ENCODE peak calls at places on chromosome 16, in six cellular contexts. One of them, this sample, is unnamed. For H3K4me1, the result is how much of the 10 kb centered on the place peaks cover.

GRCh38 chr16:58402796-58403195 is 10.5 kb downstream of the GINS3 start:
- DNase-seq in ascending aorta: no peak
- DNase-seq in MM.1S: no peak
- DNase-seq in mesenchymal stem cell: no peak
- DNase-seq in colonic mucosa: no peak
- DNase-seq in GM23248: no peak
- DNase-seq in this sample: no peak

GRCh38 chr16:15041260-15042011 is 14.4 kb downstream of the NTAN1 start:
- DNase-seq in ascending aorta: peak
- DNase-seq in MM.1S: no peak
- DNase-seq in mesenchymal stem cell: no peak
- DNase-seq in colonic mucosa: peak
- DNase-seq in GM23248: peak
- DNase-seq in this sample: no peak

GRCh38 chr16:49350265-49351103 is 23.1 kb upstream of the C16orf78 start:
- DNase-seq in ascending aorta: peak
- DNase-seq in MM.1S: peak
- DNase-seq in mesenchymal stem cell: peak
- DNase-seq in colonic mucosa: peak
- DNase-seq in GM23248: peak
- DNase-seq in this sample: no peak

GRCh38 chr16:62891-63290 is 9.3 kb downstream of the SNRNP25 start:
- DNase-seq in ascending aorta: no peak
- DNase-seq in MM.1S: no peak
- DNase-seq in mesenchymal stem cell: no peak
- DNase-seq in colonic mucosa: no peak
- DNase-seq in GM23248: no peak
- DNase-seq in this sample: no peak

GRCh38 chr16:67279296-67280089 is at the start of gene PLEKHG4:
- DNase-seq in ascending aorta: peak
- DNase-seq in MM.1S: peak
- DNase-seq in mesenchymal stem cell: peak
- DNase-seq in colonic mucosa: peak
- DNase-seq in GM23248: peak
- DNase-seq in this sample: no peak

GRCh38 chr16:28951410-28951943 is 740 bp downstream of the NFATC2IP start:
- DNase-seq in ascending aorta: peak
- DNase-seq in MM.1S: peak
- DNase-seq in mesenchymal stem cell: no peak
- DNase-seq in colonic mucosa: peak
- DNase-seq in GM23248: peak
- DNase-seq in this sample: no peak

GRCh38 chr16:69123894-69124293 is 8.5 kb downstream of the CHTF8 start:
- DNase-seq in ascending aorta: no peak
- DNase-seq in MM.1S: peak
- DNase-seq in mesenchymal stem cell: peak
- DNase-seq in colonic mucosa: peak
- DNase-seq in GM23248: peak
- DNase-seq in this sample: no peak

GRCh38 chr16:10465821-10466220 is 80.0 kb downstream of the ATF7IP2 start:
- DNase-seq in ascending aorta: no peak
- DNase-seq in MM.1S: no peak
- DNase-seq in mesenchymal stem cell: no peak
- DNase-seq in colonic mucosa: no peak
- DNase-seq in GM23248: peak
- DNase-seq in this sample: no peak

GRCh38 chr16:72836985-72837384 is 210.9 kb downstream of the ZFHX3 start:
- DNase-seq in ascending aorta: no peak
- DNase-seq in MM.1S: no peak
- DNase-seq in mesenchymal stem cell: no peak
- DNase-seq in colonic mucosa: no peak
- DNase-seq in GM23248: no peak
- DNase-seq in this sample: no peak

GRCh38 chr16:19114359-19115147 is 789 bp downstream of the ITPRIPL2 start:
- DNase-seq in ascending aorta: peak
- DNase-seq in MM.1S: no peak
- DNase-seq in mesenchymal stem cell: peak
- DNase-seq in colonic mucosa: peak
- DNase-seq in GM23248: peak
- DNase-seq in this sample: no peak

GRCh38 chr16:31253642-31254045 is 6.1 kb upstream of the ITGAM start:
- DNase-seq in ascending aorta: peak
- DNase-seq in MM.1S: no peak
- DNase-seq in mesenchymal stem cell: no peak
- DNase-seq in colonic mucosa: no peak
- DNase-seq in GM23248: no peak
- DNase-seq in this sample: no peak

GRCh38 chr16:67188798-67189197 is 1.1 kb downstream of the EXOC3L1 start:
- DNase-seq in ascending aorta: no peak
- DNase-seq in MM.1S: no peak
- DNase-seq in mesenchymal stem cell: no peak
- DNase-seq in colonic mucosa: no peak
- DNase-seq in GM23248: no peak
- DNase-seq in this sample: no peak

GRCh38 chr16:86026916-86027315 is 128.0 kb downstream of the IRF8 start:
- DNase-seq in ascending aorta: no peak
- DNase-seq in MM.1S: no peak
- DNase-seq in mesenchymal stem cell: no peak
- DNase-seq in colonic mucosa: no peak
- DNase-seq in GM23248: no peak
- DNase-seq in this sample: no peak
- H3K4me1 ChIP-seq in ascending aorta: under half
- H3K4me1 ChIP-seq in MM.1S: under half
- H3K4me1 ChIP-seq in mesenchymal stem cell: under half
- H3K4me1 ChIP-seq in colonic mucosa: under half
- H3K4me1 ChIP-seq in GM23248: under half
- H3K4me1 ChIP-seq in this sample: under half

GRCh38 chr16:84357191-84357651 is 11.1 kb upstream of the ATP2C2 start:
- DNase-seq in ascending aorta: no peak
- DNase-seq in MM.1S: no peak
- DNase-seq in mesenchymal stem cell: no peak
- DNase-seq in colonic mucosa: no peak
- DNase-seq in GM23248: peak
- DNase-seq in this sample: no peak
- H3K27ac ChIP-seq in ascending aorta: no peak
- H3K27ac ChIP-seq in MM.1S: no peak
- H3K27ac ChIP-seq in mesenchymal stem cell: no peak
- H3K27ac ChIP-seq in colonic mucosa: peak
- H3K27ac ChIP-seq in GM23248: no peak
- H3K27ac ChIP-seq in this sample: no peak

GRCh38 chr16:53440125-53440524 is 5.9 kb downstream of the RBL2 start:
- DNase-seq in ascending aorta: no peak
- DNase-seq in MM.1S: no peak
- DNase-seq in mesenchymal stem cell: no peak
- DNase-seq in colonic mucosa: no peak
- DNase-seq in GM23248: no peak
- DNase-seq in this sample: no peak
- H3K4me1 ChIP-seq in ascending aorta: under half
- H3K4me1 ChIP-seq in MM.1S: under half
- H3K4me1 ChIP-seq in mesenchymal stem cell: under half
- H3K4me1 ChIP-seq in colonic mucosa: under half
- H3K4me1 ChIP-seq in GM23248: under half
- H3K4me1 ChIP-seq in this sample: under half

GRCh38 chr16:6047325-6047724 is 949.7 kb upstream of the EEF2KMT start:
- DNase-seq in ascending aorta: no peak
- DNase-seq in MM.1S: no peak
- DNase-seq in mesenchymal stem cell: no peak
- DNase-seq in colonic mucosa: no peak
- DNase-seq in GM23248: no peak
- DNase-seq in this sample: no peak
- H3K27ac ChIP-seq in ascending aorta: no peak
- H3K27ac ChIP-seq in MM.1S: no peak
- H3K27ac ChIP-seq in mesenchymal stem cell: no peak
- H3K27ac ChIP-seq in colonic mucosa: no peak
- H3K27ac ChIP-seq in GM23248: no peak
- H3K27ac ChIP-seq in this sample: no peak

GRCh38 chr16:22325598-22326368 is 28.6 kb downstream of the POLR3E start:
- DNase-seq in ascending aorta: no peak
- DNase-seq in MM.1S: no peak
- DNase-seq in mesenchymal stem cell: no peak
- DNase-seq in colonic mucosa: no peak
- DNase-seq in GM23248: no peak
- DNase-seq in this sample: no peak
- H3K4me1 ChIP-seq in ascending aorta: under half
- H3K4me1 ChIP-seq in MM.1S: under half
- H3K4me1 ChIP-seq in mesenchymal stem cell: under half
- H3K4me1 ChIP-seq in colonic mucosa: under half
- H3K4me1 ChIP-seq in GM23248: under half
- H3K4me1 ChIP-seq in this sample: under half

GRCh38 chr16:70589998-70590471 is 56.3 kb upstream of the IL34 start:
- DNase-seq in ascending aorta: peak
- DNase-seq in MM.1S: no peak
- DNase-seq in mesenchymal stem cell: peak
- DNase-seq in colonic mucosa: no peak
- DNase-seq in GM23248: peak
- DNase-seq in this sample: no peak

GRCh38 chr16:70591609-70592008 is 54.8 kb upstream of the IL34 start:
- DNase-seq in ascending aorta: no peak
- DNase-seq in MM.1S: no peak
- DNase-seq in mesenchymal stem cell: no peak
- DNase-seq in colonic mucosa: no peak
- DNase-seq in GM23248: no peak
- DNase-seq in this sample: no peak

GRCh38 chr16:70588565-70588964 is 57.8 kb upstream of the IL34 start:
- DNase-seq in ascending aorta: no peak
- DNase-seq in MM.1S: no peak
- DNase-seq in mesenchymal stem cell: peak
- DNase-seq in colonic mucosa: no peak
- DNase-seq in GM23248: peak
- DNase-seq in this sample: no peak

GRCh38 chr16:70592106-70592571 is 54.2 kb upstream of the IL34 start:
- DNase-seq in ascending aorta: peak
- DNase-seq in MM.1S: no peak
- DNase-seq in mesenchymal stem cell: no peak
- DNase-seq in colonic mucosa: no peak
- DNase-seq in GM23248: peak
- DNase-seq in this sample: no peak

DNA sequence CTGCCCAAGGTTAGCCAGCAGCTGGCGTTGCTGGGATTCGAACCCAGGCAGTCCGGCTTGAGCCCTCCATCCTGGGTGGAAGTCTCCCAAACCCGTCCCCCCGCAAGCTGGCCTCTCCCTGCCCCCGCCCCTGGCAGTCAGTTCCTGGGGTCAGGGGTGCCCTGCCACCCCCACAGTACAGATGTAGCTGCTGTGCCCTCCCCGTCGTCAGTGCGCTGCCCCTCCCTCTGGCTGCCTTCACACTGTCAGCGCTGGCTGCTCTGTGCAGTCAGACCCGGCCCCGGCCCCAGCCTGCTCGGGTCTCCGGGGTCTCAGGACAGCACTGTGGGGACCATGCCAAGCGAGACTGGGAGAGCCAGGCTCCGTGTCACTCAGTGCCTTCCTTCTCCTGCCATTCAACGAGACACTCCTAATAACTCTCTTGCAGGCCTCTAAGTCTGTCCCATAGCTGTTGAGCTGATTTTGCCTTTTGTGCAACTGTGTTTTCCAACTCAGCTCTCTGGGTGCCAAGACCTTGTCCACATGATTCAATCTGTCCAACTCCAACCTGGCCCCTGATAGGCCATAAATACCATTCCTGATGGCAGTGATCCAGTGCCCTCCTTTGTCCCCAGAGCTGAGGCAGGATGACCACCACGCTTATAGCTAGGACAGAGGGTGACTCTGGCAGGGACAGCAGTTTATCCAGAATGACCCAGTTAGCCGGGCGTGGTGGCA is 55.5 kb upstream of the IL34 start:
- DNase-seq in ascending aorta: peak
- DNase-seq in MM.1S: no peak
- DNase-seq in mesenchymal stem cell: no peak
- DNase-seq in colonic mucosa: no peak
- DNase-seq in GM23248: no peak
- DNase-seq in this sample: no peak
- H3K27ac ChIP-seq in ascending aorta: peak
- H3K27ac ChIP-seq in MM.1S: no peak
- H3K27ac ChIP-seq in mesenchymal stem cell: no peak
- H3K27ac ChIP-seq in colonic mucosa: peak
- H3K27ac ChIP-seq in GM23248: no peak
- H3K27ac ChIP-seq in this sample: no peak

GRCh38 chr16:21611178-21611545 is 11.8 kb downstream of the METTL9 start:
- DNase-seq in ascending aorta: no peak
- DNase-seq in MM.1S: no peak
- DNase-seq in mesenchymal stem cell: peak
- DNase-seq in colonic mucosa: no peak
- DNase-seq in GM23248: peak
- DNase-seq in this sample: no peak

GRCh38 chr16:21613361-21613760 is 14.0 kb downstream of the METTL9 start:
- DNase-seq in ascending aorta: no peak
- DNase-seq in MM.1S: no peak
- DNase-seq in mesenchymal stem cell: no peak
- DNase-seq in colonic mucosa: no peak
- DNase-seq in GM23248: no peak
- DNase-seq in this sample: no peak

GRCh38 chr16:21618261-21618660 is 18.9 kb downstream of the METTL9 start:
- DNase-seq in ascending aorta: no peak
- DNase-seq in MM.1S: no peak
- DNase-seq in mesenchymal stem cell: no peak
- DNase-seq in colonic mucosa: no peak
- DNase-seq in GM23248: no peak
- DNase-seq in this sample: no peak

GRCh38 chr16:21611546-21612384 is 12.4 kb downstream of the METTL9 start:
- DNase-seq in ascending aorta: no peak
- DNase-seq in MM.1S: no peak
- DNase-seq in mesenchymal stem cell: peak
- DNase-seq in colonic mucosa: no peak
- DNase-seq in GM23248: no peak
- DNase-seq in this sample: no peak

GRCh38 chr16:21614896-21615295 is 15.5 kb downstream of the METTL9 start:
- DNase-seq in ascending aorta: no peak
- DNase-seq in MM.1S: no peak
- DNase-seq in mesenchymal stem cell: no peak
- DNase-seq in colonic mucosa: no peak
- DNase-seq in GM23248: no peak
- DNase-seq in this sample: no peak
- H3K4me1 ChIP-seq in ascending aorta: under half
- H3K4me1 ChIP-seq in MM.1S: under half
- H3K4me1 ChIP-seq in mesenchymal stem cell: under half
- H3K4me1 ChIP-seq in colonic mucosa: under half
- H3K4me1 ChIP-seq in GM23248: under half
- H3K4me1 ChIP-seq in this sample: under half

GRCh38 chr16:84993926-84994325 is 17.4 kb downstream of the ZDHHC7 start:
- DNase-seq in ascending aorta: no peak
- DNase-seq in MM.1S: no peak
- DNase-seq in mesenchymal stem cell: no peak
- DNase-seq in colonic mucosa: no peak
- DNase-seq in GM23248: no peak
- DNase-seq in this sample: no peak
- H3K27ac ChIP-seq in ascending aorta: peak
- H3K27ac ChIP-seq in MM.1S: no peak
- H3K27ac ChIP-seq in mesenchymal stem cell: peak
- H3K27ac ChIP-seq in colonic mucosa: peak
- H3K27ac ChIP-seq in GM23248: peak
- H3K27ac ChIP-seq in this sample: peak

This sample was measured in keratinocyte.